ENCODE peak calls at places on chromosomes 11 and 22, in five cellular contexts. F, V, I, Y and N are unnamed samples.

GRCh38 chr11:86999859-87000753 is 37.6 kb upstream of the TMEM135 start:
- DNase-seq in F (no peak), V (peak), I (peak), Y (no peak), N (no peak)

GRCh38 chr11:119861160-119861559 is 132.2 kb upstream of the NECTIN1 start:
- DNase-seq in F (no peak), V (no peak), I (no peak), Y (no peak), N (no peak)

GRCh38 chr11:27839226-27839913 is 139.1 kb upstream of the BDNF start:
- DNase-seq in F (peak), V (peak), I (peak), Y (no peak), N (no peak)

GRCh38 chr11:48058064-48058463 is 77.7 kb downstream of the PTPRJ start:
- DNase-seq in F (no peak), V (no peak), I (no peak), Y (no peak), N (no peak)

GRCh38 chr11:67027483-67027930 is 4.6 kb downstream of the SYT12 start:
- DNase-seq in F (no peak), V (peak), I (no peak), Y (no peak), N (no peak)

GRCh38 chr22:41338614-41339212 is 37.4 kb downstream of the ZC3H7B start:
- DNase-seq in F (peak), V (no peak), I (no peak), Y (no peak), N (no peak)

GRCh38 chr11:60994450-60995135 is 23.1 kb downstream of the CD6 start:
- DNase-seq in F (no peak), V (no peak), I (no peak), Y (no peak), N (no peak)

GRCh38 chr11:92225563-92226308 is 1.1 kb downstream of the FAT3 start:
- DNase-seq in F (no peak), V (peak), I (peak), Y (no peak), N (no peak)

GRCh38 chr11:21514298-21514697 is 678.6 kb upstream of the ANO5 start:
- DNase-seq in F (no peak), V (peak), I (no peak), Y (peak), N (peak)

GRCh38 chr11:126739499-126740145 is 260.9 kb downstream of the KIRREL3 start:
- DNase-seq in F (no peak), V (no peak), I (peak), Y (no peak), N (no peak)

GRCh38 chr11:2752923-2753322 is 53.1 kb upstream of the KCNQ1OT1 start:
- DNase-seq in F (no peak), V (no peak), I (no peak), Y (peak), N (no peak)